ENCODE peak calls at places on chromosomes 11 and 22, in six cellular contexts. M is activated naive CD4-positive, alpha-beta T cell; J is NCI-H446 treated with DMSO at 0.1 percent for 48 hours; E is MV-4-11; V is RPMI8226; U is activated CD4-positive, alpha-beta T cell treated with anti-CD3 and anti-CD28 coated beads for 24 hours. O is an unnamed sample.

GRCh38 chr11:26778000-26778757 is 56.3 kb upstream of the SLC5A12 start:
- DNase-seq in M (no peak), J (no peak), E (no peak), V (no peak), U (no peak), O (no peak)

GRCh38 chr11:65419773-65420481 is 2.7 kb upstream of the NEAT1 start:
- DNase-seq in M (peak; percentile 14), J (peak; percentile 75), E (peak; percentile 67), V (peak; percentile 99), U (peak; percentile 69), O (peak; percentile 81)

GRCh38 chr11:19679952-19680823 is 32.4 kb upstream of the NAV2 start:
- DNase-seq in M (no peak), J (peak; percentile 86), E (peak; percentile 18), V (no peak), U (no peak), O (no peak)

GRCh38 chr22:17264321-17265052 is 45.3 kb upstream of the ADA2 start:
- DNase-seq in M (no peak), J (no peak), E (no peak), V (no peak), U (no peak), O (peak; percentile 39)

GRCh38 chr11:47152953-47153950 is 23.4 kb downstream of the ARFGAP2 start:
- DNase-seq in M (no peak), J (peak; percentile 61), E (peak; percentile 62), V (peak; percentile 71), U (peak; percentile 51), O (peak; percentile 77)

GRCh38 chr11:43955381-43956118 is 13.1 kb downstream of the C11orf96 start:
- DNase-seq in M (no peak), J (no peak), E (peak; percentile 14), V (no peak), U (no peak), O (no peak)

GRCh38 chr11:115672999-115673411 is 168.8 kb upstream of the CADM1 start:
- DNase-seq in M (no peak), J (peak; percentile 88), E (peak; percentile 61), V (no peak), U (no peak), O (no peak)

GRCh38 chr22:29275819-29276565 is 7.9 kb downstream of the EWSR1 start:
- DNase-seq in M (no peak), J (no peak), E (no peak), V (no peak), U (no peak), O (no peak)

GRCh38 chr11:130609121-130610035 is 160.9 kb downstream of the ADAMTS15 start:
- DNase-seq in M (no peak), J (no peak), E (peak; percentile 18), V (no peak), U (no peak), O (no peak)

O was measured in NCI-H1694 treated with DMSO at 0.1 percent for 48 hours.